ENCODE peak calls at places on chromosomes 16 and 17, in six cellular contexts. J is AG10803; O is BJ; L is transverse colon; N is cardiac fibroblast; Y is CD4-positive, alpha-beta memory T cell. P is an unnamed sample.

GRCh38 chr16:13236308-13236707 is 334.9 kb downstream of the SHISA9 start:
- DNase-seq in O (no peak), L (no peak), Y (no peak), J (no peak), N (no peak), P (no peak)

GRCh38 chr17:59791603-59792457 is 84.4 kb downstream of the VMP1 start:
- DNase-seq in J (peak), L (no peak), Y (no peak), N (peak), O (no peak), P (no peak)

GRCh38 chr16:667113-667779 is 686 bp upstream of the RHOT2 start:
- DNase-seq in J (no peak), N (no peak), O (no peak), L (no peak), Y (no peak), P (no peak)

GRCh38 chr16:1591306-1591705 is 20.6 kb downstream of the IFT140 start:
- DNase-seq in L (no peak), N (no peak), Y (no peak), J (no peak), O (no peak), P (no peak)

GRCh38 chr17:48011405-48012150 is 26.0 kb downstream of the COPZ2 start:
- DNase-seq in Y (peak), O (no peak), N (peak), L (peak), J (peak), P (peak)

GRCh38 chr17:79970576-79971068 is 65.0 kb downstream of the TBC1D16 start:
- DNase-seq in N (peak), J (no peak), L (peak), Y (peak), O (no peak), P (peak)

GRCh38 chr17:32127156-32127897 is 15.0 kb upstream of the RHOT1 start:
- DNase-seq in L (peak), O (no peak), Y (peak), J (peak), N (peak), P (peak)

GRCh38 chr16:79158337-79158736 is 442.2 kb downstream of the MAF start:
- DNase-seq in L (no peak), N (no peak), J (no peak), Y (no peak), O (no peak), P (no peak)

GRCh38 chr16:70700101-70701020 is 14.5 kb upstream of the MTSS2 start:
- DNase-seq in N (no peak), O (no peak), J (no peak), L (no peak), Y (no peak), P (peak)

GRCh38 chr17:9991351-9991750 is 86.3 kb upstream of the RCVRN start:
- DNase-seq in O (no peak), N (no peak), Y (no peak), L (no peak), J (no peak), P (no peak)

GRCh38 chr17:11485802-11486421 is 112.4 kb upstream of the DNAH9 start:
- DNase-seq in O (no peak), N (no peak), J (no peak), Y (no peak), L (no peak), P (no peak)

GRCh38 chr17:15885770-15886169 is 59.2 kb upstream of the ADORA2B start:
- DNase-seq in L (no peak), O (no peak), N (no peak), J (no peak), Y (no peak), P (no peak)

GRCh38 chr17:48760411-48760810 is 31.9 kb upstream of the HOXB13 start:
- DNase-seq in L (peak), N (no peak), O (no peak), J (no peak), Y (no peak), P (no peak)

GRCh38 chr17:71922439-71922838 is 198.4 kb upstream of the SOX9 start:
- DNase-seq in Y (no peak), L (no peak), J (peak), O (peak), N (peak), P (no peak)

GRCh38 chr16:73131153-73131862 is 83.4 kb upstream of the ZFHX3 start:
- DNase-seq in O (no peak), J (no peak), L (no peak), N (no peak), Y (no peak), P (no peak)

GRCh38 chr16:24826817-24827566 is 18.8 kb upstream of the SLC5A11 start:
- DNase-seq in Y (no peak), N (no peak), L (no peak), J (no peak), O (no peak), P (no peak)

GRCh38 chr16:69904495-69905170 is 46.5 kb upstream of the CLEC18A start:
- DNase-seq in O (no peak), Y (no peak), N (no peak), L (peak), J (peak), P (peak)

GRCh38 chr16:11201498-11202259 is 54.3 kb downstream of the SOCS1 start:
- DNase-seq in J (peak), N (peak), Y (no peak), L (no peak), O (peak), P (no peak)

GRCh38 chr16:3017806-3018506 is at the start of gene CLDN6:
- DNase-seq in Y (no peak), L (peak), O (no peak), J (no peak), N (no peak), P (peak)

GRCh38 chr16:51084074-51084928 is 66.8 kb downstream of the SALL1 start:
- DNase-seq in L (no peak), O (no peak), J (peak), Y (no peak), N (no peak), P (no peak)

GRCh38 chr16:85167589-85168537 is 55.6 kb upstream of the CIBAR2 start:
- DNase-seq in N (peak), Y (no peak), J (no peak), L (no peak), O (no peak), P (no peak)

GRCh38 chr16:88906020-88906419 is 39.6 kb upstream of the PABPN1L start:
- DNase-seq in L (no peak), J (no peak), O (no peak), N (no peak), Y (no peak), P (no peak)